ENCODE peak calls at places on chromosomes 4 and X, in six cellular contexts. A is sigmoid colon, W is HCT116, D is suprapubic skin, U is breast epithelium, V is prostate gland. C is an unnamed sample.

GRCh38 chrX:130083107-130083490 is 27.2 kb downstream of the ELF4 start:
- DNase-seq in A (no peak), W (no peak), D (no peak), U (no peak), V (no peak), C (no peak)

GRCh38 chrX:12767856-12768255 is 23.4 kb upstream of the PRPS2 start:
- DNase-seq in A (no peak), W (no peak), D (no peak), U (no peak), V (no peak), C (no peak)

GRCh38 chr4:76495166-76495565 is 60.1 kb downstream of the SHROOM3 start:
- DNase-seq in A (no peak), W (no peak), D (no peak), U (no peak), V (no peak), C (no peak)

GRCh38 chr4:8560265-8561047 is 19.7 kb upstream of the GPR78 start:
- DNase-seq in A (no peak), W (no peak), D (peak; percentile 34), U (no peak), V (no peak), C (no peak)

GRCh38 chr4:40592034-40592433 is 37.6 kb downstream of the RBM47 start:
- DNase-seq in A (no peak), W (no peak), D (no peak), U (no peak), V (no peak), C (no peak)

GRCh38 chr4:54400802-54401201 is 171.7 kb downstream of the PDGFRA start:
- DNase-seq in A (no peak), W (no peak), D (no peak), U (no peak), V (no peak), C (no peak)

GRCh38 chr4:139245590-139245989 is 34.4 kb downstream of the MGARP start:
- DNase-seq in A (no peak), W (no peak), D (no peak), U (no peak), V (no peak), C (no peak)

GRCh38 chr4:23945521-23946017 is 55.7 kb upstream of the PPARGC1A start:
- DNase-seq in A (no peak), W (no peak), D (peak; percentile 85), U (peak; percentile 69), V (peak; percentile 65), C (peak; percentile 16)

GRCh38 chr4:34791224-34791623 is 1453.1 kb downstream of the ARAP2 start:
- DNase-seq in A (no peak), W (no peak), D (no peak), U (no peak), V (no peak), C (no peak)

GRCh38 chr4:114561590-114561989 is 37.0 kb upstream of the UGT8 start:
- DNase-seq in A (no peak), W (no peak), D (no peak), U (no peak), V (no peak), C (peak; percentile 43)

GRCh38 chr4:83599183-83599582 is 63.3 kb downstream of the GPAT3 start:
- DNase-seq in A (no peak), W (peak; percentile 23), D (no peak), U (no peak), V (no peak), C (no peak)

GRCh38 chr4:184812181-184812542 is 13.6 kb downstream of the ACSL1 start:
- DNase-seq in A (no peak), W (no peak), D (no peak), U (no peak), V (no peak), C (no peak)

GRCh38 chr4:184810720-184811119 is 15.0 kb downstream of the ACSL1 start:
- DNase-seq in A (no peak), W (no peak), D (no peak), U (no peak), V (no peak), C (no peak)

GRCh38 chr4:184811484-184812180 is 14.1 kb downstream of the ACSL1 start:
- DNase-seq in A (no peak), W (no peak), D (no peak), U (no peak), V (no peak), C (no peak)

GRCh38 chr4:184814686-184815045 is 11.1 kb downstream of the ACSL1 start:
- DNase-seq in A (no peak), W (no peak), D (no peak), U (no peak), V (no peak), C (no peak)

DNA sequence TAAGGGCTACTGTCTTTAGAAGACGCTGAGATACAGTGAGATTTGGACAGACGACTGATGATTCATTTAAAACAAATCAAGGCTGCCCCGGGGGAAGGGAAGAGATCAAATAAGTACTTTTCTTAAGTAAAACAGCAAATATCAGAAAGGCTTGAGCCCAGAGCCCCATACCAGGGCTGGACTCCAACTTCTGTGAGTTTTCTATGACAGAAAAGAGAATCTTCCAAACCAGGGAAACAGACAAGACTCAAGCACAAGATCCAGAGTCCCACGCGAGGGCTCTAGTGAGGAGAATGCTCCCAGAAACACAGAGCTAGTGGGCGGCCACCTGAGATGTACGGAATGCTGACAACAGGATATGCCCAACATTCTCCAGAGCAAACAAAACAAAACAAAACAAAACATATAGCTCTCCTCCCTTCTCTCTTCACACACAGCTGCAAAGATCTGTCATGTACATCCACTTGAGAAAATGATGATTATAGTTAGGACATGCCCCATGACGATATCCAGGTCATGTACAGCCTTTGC is 13.1 kb downstream of the ACSL1 start:
- DNase-seq in A (no peak), W (no peak), D (no peak), U (no peak), V (no peak), C (no peak)
- H3K4me1 ChIP-seq in A (peaks cover 38% of the 10 kb centered on the region), W (peaks cover 34% of the 10 kb centered on the region), D (peaks cover 80% of the 10 kb centered on the region), U (peaks cover 7% of the 10 kb centered on the region), V (peaks cover 18% of the 10 kb centered on the region), C (peaks cover 33% of the 10 kb centered on the region)

GRCh38 chr4:182309877-182310276 is 66.7 kb downstream of the TENM3 start:
- DNase-seq in A (no peak), W (no peak), D (no peak), U (no peak), V (no peak), C (no peak)

GRCh38 chr4:182303847-182304246 is 60.6 kb downstream of the TENM3 start:
- DNase-seq in A (no peak), W (no peak), D (no peak), U (no peak), V (no peak), C (no peak)

GRCh38 chr4:182310316-182310715 is 67.1 kb downstream of the TENM3 start:
- DNase-seq in A (no peak), W (no peak), D (no peak), U (no peak), V (no peak), C (no peak)

GRCh38 chr4:182307746-182308145 is 64.5 kb downstream of the TENM3 start:
- DNase-seq in A (no peak), W (peak; percentile 21), D (no peak), U (peak; percentile 61), V (no peak), C (no peak)

GRCh38 chr4:182306792-182307507 is 63.7 kb downstream of the TENM3 start:
- DNase-seq in A (no peak), W (no peak), D (no peak), U (no peak), V (no peak), C (no peak)
- TF ChIP-seq POLR2AphosphoS5 in A (no peak), W (no peak), D (no peak), U (no peak), V (no peak), C (no peak)

GRCh38 chr4:108001540-108001939 is 11.9 kb downstream of the HADH start:
- DNase-seq in A (no peak), W (no peak), D (no peak), U (no peak), V (no peak), C (no peak)

GRCh38 chr4:107997794-107998193 is 8.1 kb downstream of the HADH start:
- DNase-seq in A (no peak), W (no peak), D (no peak), U (no peak), V (no peak), C (no peak)

GRCh38 chr4:107997001-107997788 is 7.5 kb downstream of the HADH start:
- DNase-seq in A (peak; percentile 84), W (no peak), D (no peak), U (no peak), V (no peak), C (no peak)

GRCh38 chr4:108003964-108004630 is 14.4 kb downstream of the HADH start:
- DNase-seq in A (no peak), W (no peak), D (no peak), U (no peak), V (no peak), C (no peak)

DNA sequence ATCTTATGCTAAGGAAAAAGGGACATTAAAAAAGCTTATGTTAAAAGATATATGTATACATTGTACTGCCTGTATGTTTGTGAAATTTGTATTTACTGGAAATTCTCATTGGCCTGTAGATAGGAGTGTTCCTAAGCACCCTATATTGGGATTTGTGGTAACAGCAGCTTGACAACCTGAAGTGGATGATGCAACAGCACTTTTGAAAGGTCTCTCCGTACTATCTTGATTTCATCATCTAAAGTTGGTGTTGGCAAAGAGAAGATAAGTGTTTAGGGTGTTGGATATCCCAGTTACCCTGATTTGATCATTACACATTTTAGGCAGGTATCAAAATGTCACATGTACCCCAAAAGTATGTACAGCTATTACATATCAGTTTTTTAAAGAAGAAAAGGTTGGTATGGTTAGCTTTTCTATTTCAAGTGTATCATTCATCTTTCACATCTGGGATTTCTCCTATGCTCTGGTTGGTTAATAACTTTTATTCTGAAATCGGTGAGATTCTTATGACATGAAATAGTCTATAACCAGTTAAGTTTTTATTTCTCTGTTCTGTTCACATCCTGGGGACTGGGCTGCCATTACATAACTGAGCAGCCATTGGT is 10.3 kb downstream of the HADH start:
- DNase-seq in A (no peak), W (no peak), D (no peak), U (no peak), V (no peak), C (no peak)
- H3K27ac ChIP-seq in A (peak overlapping the region; percentile 85), W (no peak overlapping the region), D (no peak overlapping the region), U (no peak overlapping the region), V (no peak overlapping the region), C (no peak overlapping the region)

GRCh38 chr4:110088670-110089069 is 109.7 kb downstream of the ELOVL6 start:
- DNase-seq in A (no peak), W (peak; percentile 48), D (no peak), U (no peak), V (no peak), C (no peak)

GRCh38 chr4:110087116-110087708 is 111.2 kb downstream of the ELOVL6 start:
- DNase-seq in A (no peak), W (peak; percentile 51), D (no peak), U (no peak), V (no peak), C (no peak)

GRCh38 chr4:110096406-110096805 is 102.0 kb downstream of the ELOVL6 start:
- DNase-seq in A (no peak), W (no peak), D (no peak), U (no peak), V (no peak), C (no peak)

GRCh38 chr4:110092646-110093045 is 105.8 kb downstream of the ELOVL6 start:
- DNase-seq in A (no peak), W (no peak), D (no peak), U (no peak), V (no peak), C (no peak)

DNA sequence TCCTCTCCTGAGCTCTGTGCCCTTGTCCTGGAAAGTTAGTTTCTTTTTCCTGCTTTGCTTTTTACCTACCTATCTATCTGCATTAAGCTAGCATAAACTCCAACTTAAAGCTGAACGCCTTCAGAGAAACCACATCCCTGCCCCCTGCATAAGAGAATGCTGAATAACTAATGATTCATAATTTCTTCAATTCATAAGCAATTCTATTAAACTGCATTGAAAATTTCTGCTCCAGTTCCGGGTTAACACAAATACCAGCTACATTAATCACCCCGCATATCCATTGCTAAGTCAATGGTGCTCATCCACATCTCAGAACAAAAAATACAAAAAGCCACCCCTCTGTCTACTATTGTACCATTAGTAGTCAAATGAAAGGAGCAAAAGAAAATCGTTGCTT is 107.0 kb downstream of the ELOVL6 start:
- DNase-seq in A (no peak), W (peak; percentile 64), D (no peak), U (no peak), V (no peak), C (no peak)
- H3K4me1 ChIP-seq in A (no peaks in the 10 kb centered on the region), W (peaks cover 30% of the 10 kb centered on the region), D (peaks cover 12% of the 10 kb centered on the region), U (no peaks in the 10 kb centered on the region), V (no peaks in the 10 kb centered on the region), C (no peaks in the 10 kb centered on the region)

C was measured in transverse colon.